ENCODE peak calls at places on chromosomes 3 and 15, in eight cellular contexts. T, G, K, I, M, E, C and Q are unnamed samples.

GRCh38 chr3:64673159-64673715 is 14.6 kb downstream of the ADAMTS9 start:
- DNase-seq in T (no peak), G (no peak), K (no peak), I (no peak), M (no peak), E (no peak), C (no peak), Q (no peak)

GRCh38 chr15:99435761-99436346 is 129.9 kb upstream of the MEF2A start:
- DNase-seq in T (no peak), G (no peak), K (no peak), I (no peak), M (no peak), E (no peak), C (no peak), Q (no peak)

GRCh38 chr15:58491499-58492202 is 59.9 kb downstream of the LIPC start:
- DNase-seq in T (no peak), G (no peak), K (no peak), I (no peak), M (no peak), E (no peak), C (no peak), Q (no peak)

GRCh38 chr3:42184622-42185010 is 81.4 kb downstream of the CCK start:
- DNase-seq in T (no peak), G (no peak), K (no peak), I (no peak), M (no peak), E (no peak), C (no peak), Q (no peak)

GRCh38 chr3:33201195-33201594 is 17.4 kb downstream of the SUSD5 start:
- DNase-seq in T (no peak), G (no peak), K (no peak), I (no peak), M (no peak), E (no peak), C (no peak), Q (no peak)

GRCh38 chr3:131361464-131362421 is 19.8 kb upstream of the NUDT16 start:
- DNase-seq in T (peak; percentile 43), G (peak; percentile 83), K (no peak), I (no peak), M (peak; percentile 99), E (no peak), C (peak; percentile 87), Q (peak; percentile 37)

GRCh38 chr15:72340366-72340765 is 20.4 kb upstream of the CELF6 start:
- DNase-seq in T (no peak), G (no peak), K (no peak), I (no peak), M (no peak), E (no peak), C (peak; percentile 33), Q (no peak)

GRCh38 chr15:101225658-101226057 is 26.2 kb downstream of the CHSY1 start:
- DNase-seq in T (no peak), G (no peak), K (no peak), I (no peak), M (no peak), E (no peak), C (no peak), Q (no peak)

GRCh38 chr3:166274996-166275395 is 437.8 kb upstream of the BCHE start:
- DNase-seq in T (no peak), G (no peak), K (no peak), I (no peak), M (no peak), E (no peak), C (no peak), Q (no peak)

GRCh38 chr15:29125382-29126207 is 144.0 kb downstream of the NSMCE3 start:
- DNase-seq in T (no peak), G (peak; percentile 5), K (no peak), I (no peak), M (peak; percentile 40), E (no peak), C (no peak), Q (no peak)

GRCh38 chr15:66876423-66876730 is 174.3 kb downstream of the SMAD6 start:
- DNase-seq in T (no peak), G (no peak), K (no peak), I (no peak), M (no peak), E (no peak), C (no peak), Q (no peak)

GRCh38 chr15:67504796-67505195 is 16.1 kb upstream of the C15orf61 start:
- DNase-seq in T (no peak), G (no peak), K (no peak), I (no peak), M (no peak), E (no peak), C (no peak), Q (no peak)

GRCh38 chr15:98035577-98036010 is 75.1 kb downstream of the ARRDC4 start:
- DNase-seq in T (no peak), G (no peak), K (no peak), I (no peak), M (no peak), E (no peak), C (no peak), Q (no peak)

GRCh38 chr3:124558898-124559649 is 171.2 kb upstream of the UMPS start:
- DNase-seq in T (peak; percentile 27), G (peak; percentile 68), K (no peak), I (peak; percentile 86), M (peak; percentile 70), E (no peak), C (peak; percentile 99), Q (no peak)

GRCh38 chr3:46710229-46710628 is 7.4 kb downstream of the PRSS50 start:
- DNase-seq in T (no peak), G (no peak), K (no peak), I (no peak), M (peak; percentile 14), E (no peak), C (no peak), Q (no peak)

GRCh38 chr15:70023064-70023768 is 74.5 kb downstream of the TLE3 start:
- DNase-seq in T (peak; percentile 43), G (no peak), K (peak; percentile 55), I (peak; percentile 20), M (peak; percentile 25), E (peak; percentile 53), C (peak; percentile 84), Q (peak; percentile 74)

GRCh38 chr3:172648736-172649135 is 62.1 kb downstream of the NCEH1 start:
- DNase-seq in T (no peak), G (no peak), K (no peak), I (no peak), M (no peak), E (no peak), C (peak; percentile 80), Q (no peak)

GRCh38 chr3:193794002-193794835 is 201.2 kb downstream of the OPA1 start:
- DNase-seq in T (no peak), G (no peak), K (no peak), I (no peak), M (no peak), E (no peak), C (peak; percentile 78), Q (no peak)

DNA sequence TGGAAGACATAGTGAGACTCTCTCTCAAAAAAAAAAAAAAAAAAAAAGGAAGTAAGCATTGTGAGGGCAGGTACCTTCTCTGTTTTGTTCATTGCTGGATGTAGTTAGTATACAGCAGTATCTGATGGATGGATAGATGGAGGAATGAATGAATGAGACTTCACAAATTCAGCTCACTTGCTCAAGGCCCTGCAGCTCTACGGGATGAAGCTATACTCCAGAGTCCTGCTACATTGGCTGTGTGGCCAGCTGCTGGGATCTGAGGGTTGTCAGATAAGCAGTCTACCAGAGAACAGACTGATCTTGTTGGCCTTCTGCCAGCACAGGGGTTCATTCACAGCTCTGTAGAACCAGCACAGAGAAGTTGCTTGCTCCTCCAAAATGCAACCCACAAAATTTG is 35.0 kb downstream of the MLH1 start:
- DNase-seq in T (no peak), G (peak; percentile 70), K (no peak), I (no peak), M (no peak), E (no peak), C (peak; percentile 65), Q (no peak)
- H3K27ac ChIP-seq in T (no peak overlapping the region), G (peak overlapping the region; percentile 85), K (no peak overlapping the region), I (no peak overlapping the region), M (no peak overlapping the region), E (no peak overlapping the region), C (no peak overlapping the region), Q (no peak overlapping the region)

GRCh38 chr3:159861369-159861987 is 127.2 kb upstream of the IL12A start:
- DNase-seq in T (no peak), G (no peak), K (no peak), I (no peak), M (no peak), E (no peak), C (no peak), Q (peak; percentile 68)

GRCh38 chr3:159860727-159861126 is 127.9 kb upstream of the IL12A start:
- DNase-seq in T (no peak), G (no peak), K (no peak), I (no peak), M (no peak), E (peak; percentile 4), C (peak; percentile 55), Q (no peak)

GRCh38 chr3:159867372-159867771 is 121.3 kb upstream of the IL12A start:
- DNase-seq in T (no peak), G (no peak), K (no peak), I (no peak), M (no peak), E (no peak), C (no peak), Q (no peak)

GRCh38 chr3:159866201-159866746 is 122.4 kb upstream of the IL12A start:
- DNase-seq in T (no peak), G (no peak), K (no peak), I (no peak), M (no peak), E (no peak), C (peak; percentile 40), Q (no peak)

DNA sequence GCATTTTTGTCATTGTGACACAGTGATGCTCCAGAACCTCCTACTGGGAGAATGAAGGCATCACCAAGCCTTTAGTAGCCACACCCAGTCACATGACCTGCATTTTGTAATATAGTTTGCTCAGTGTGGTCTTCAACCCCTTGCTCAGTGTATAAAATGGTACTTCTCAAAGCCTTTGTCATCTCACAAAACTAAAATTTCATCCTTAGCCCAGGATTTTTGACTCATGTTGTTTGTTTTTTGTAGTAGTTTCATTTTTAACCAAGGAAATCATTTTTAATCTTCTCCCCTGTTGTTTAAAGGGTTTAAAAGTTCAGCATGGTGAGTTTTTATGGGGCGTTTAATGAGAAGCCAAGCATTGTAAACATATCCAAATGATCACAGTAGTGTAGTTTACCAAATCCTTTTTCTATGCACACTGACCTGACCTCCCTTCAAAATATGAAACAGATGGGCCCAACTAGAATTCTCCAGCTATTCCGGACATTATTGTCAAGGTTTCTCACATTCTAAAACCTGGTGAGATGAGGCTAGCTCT is 123.5 kb upstream of the IL12A start:
- DNase-seq in T (no peak), G (no peak), K (no peak), I (no peak), M (no peak), E (no peak), C (no peak), Q (no peak)
- H3K4me3 ChIP-seq in T (no peak overlapping the region), G (no peak overlapping the region), K (no peak overlapping the region), I (no peak overlapping the region), M (no peak overlapping the region), E (no peak overlapping the region), C (no peak overlapping the region), Q (no peak overlapping the region)

GRCh38 chr3:45165497-45166282 is 19.5 kb upstream of the CDCP1 start:
- DNase-seq in T (no peak), G (no peak), K (no peak), I (no peak), M (no peak), E (no peak), C (no peak), Q (no peak)
- H3K27ac ChIP-seq in T (no peak overlapping the region), G (no peak overlapping the region), K (no peak overlapping the region), I (peak overlapping the region; percentile 1), M (no peak overlapping the region), E (no peak overlapping the region), C (no peak overlapping the region), Q (no peak overlapping the region)

GRCh38 chr3:15791525-15791924 is 6.3 kb downstream of the ANKRD28 start:
- DNase-seq in T (no peak), G (no peak), K (no peak), I (no peak), M (no peak), E (no peak), C (no peak), Q (no peak)
- H3K4me3 ChIP-seq in T (no peak overlapping the region), G (no peak overlapping the region), K (no peak overlapping the region), I (no peak overlapping the region), M (no peak overlapping the region), E (no peak overlapping the region), C (no peak overlapping the region), Q (peak overlapping the region; percentile 27)